ENCODE peak calls at places on chromosomes 6 and 20, in six cellular contexts. V is M059J; L is NCI-H82; Y is T-helper 2 cell; Q is stomach; A is stimulated activated CD4-positive, alpha-beta T cell treated with anti-CD3 and anti-CD28 coated beads, Interleukin-15, amount 100 ng/mL, for 1 hour. R is an unnamed sample.

GRCh38 chr6:153074761-153075160 is 56.3 kb downstream of the RGS17 start:
- DNase-seq in Y (no peak), Q (no peak), A (no peak), L (no peak), V (no peak), R (no peak)

GRCh38 chr6:78322068-78322845 is 545.1 kb upstream of the IRAK1BP1 start:
- DNase-seq in L (no peak), V (no peak), Q (no peak), Y (no peak), A (no peak), R (no peak)

GRCh38 chr6:39411465-39411864 is 89.0 kb upstream of the KCNK16 start:
- DNase-seq in L (no peak), V (peak), A (no peak), Y (no peak), Q (no peak), R (no peak)

GRCh38 chr20:38810926-38811325 is 5.4 kb downstream of the PPP1R16B start:
- DNase-seq in V (no peak), L (no peak), Q (no peak), A (no peak), Y (no peak), R (no peak)

GRCh38 chr6:122789862-122790739 is 1.0 kb downstream of the SMPDL3A start:
- DNase-seq in Y (no peak), L (peak), A (no peak), Q (no peak), V (peak), R (no peak)

GRCh38 chr6:170174771-170175643 is 115.9 kb downstream of the DLL1 start:
- DNase-seq in V (no peak), A (no peak), Y (no peak), Q (no peak), L (no peak), R (no peak)

GRCh38 chr6:149779644-149779963 is 30.1 kb downstream of the PCMT1 start:
- DNase-seq in A (no peak), Q (no peak), L (no peak), Y (no peak), V (no peak), R (no peak)

GRCh38 chr6:36985963-36986703 is at the start of gene MTCH1:
- DNase-seq in A (peak), Q (peak), L (peak), Y (peak), V (peak), R (peak)

GRCh38 chr6:39452306-39452705 is 129.8 kb upstream of the KCNK16 start:
- DNase-seq in A (no peak), L (no peak), Y (no peak), V (peak), Q (no peak), R (no peak)

GRCh38 chr20:35952480-35953410 is 1.6 kb downstream of the SCAND1 start:
- DNase-seq in Q (no peak), A (no peak), L (peak), V (peak), Y (no peak), R (no peak)

GRCh38 chr6:49524541-49524940 is 24.8 kb downstream of the GLYATL3 start:
- DNase-seq in Q (no peak), A (no peak), V (no peak), Y (no peak), L (no peak), R (no peak)

GRCh38 chr6:42388046-42388445 is 63.7 kb downstream of the TRERF1 start:
- DNase-seq in L (no peak), V (no peak), Q (no peak), Y (no peak), A (no peak), R (no peak)

GRCh38 chr6:15431762-15432495 is 186.1 kb downstream of the JARID2 start:
- DNase-seq in L (peak), A (no peak), Y (no peak), V (peak), Q (no peak), R (no peak)

GRCh38 chr6:73309784-73310502 is 44.1 kb downstream of the DPPA5 start:
- DNase-seq in A (peak), Y (peak), Q (peak), V (peak), L (peak), R (no peak)

GRCh38 chr6:168309997-168310396 is 9.6 kb downstream of the DACT2 start:
- DNase-seq in L (no peak), Y (no peak), Q (no peak), V (no peak), A (no peak), R (no peak)

GRCh38 chr6:117495873-117496272 is 13.4 kb downstream of the DCBLD1 start:
- DNase-seq in A (no peak), V (peak), Y (no peak), Q (no peak), L (no peak), R (no peak)

GRCh38 chr6:46491201-46491788 is at the start of gene RCAN2:
- DNase-seq in L (peak), V (peak), A (no peak), Y (no peak), Q (peak), R (no peak)

GRCh38 chr6:169993861-169994481 is 242.5 kb downstream of the ERMARD start:
- DNase-seq in Q (no peak), Y (no peak), L (no peak), V (no peak), A (no peak), R (no peak)

GRCh38 chr6:131226465-131226864 is 91.2 kb downstream of the AKAP7 start:
- DNase-seq in Q (no peak), L (peak), A (no peak), V (no peak), Y (no peak), R (no peak)

GRCh38 chr20:34111057-34111711 is 859 bp downstream of the EIF2S2 start:
- DNase-seq in V (peak), A (no peak), Y (no peak), Q (no peak), L (peak), R (no peak)

GRCh38 chr20:25294459-25295385 is 46.8 kb downstream of the PYGB start:
- DNase-seq in L (peak), Q (peak), V (peak), A (peak), Y (peak), R (peak)

GRCh38 chr6:33824461-33825154 is 20.8 kb upstream of the MLN start:
- DNase-seq in Y (no peak), L (no peak), Q (peak), A (no peak), V (peak), R (no peak)

GRCh38 chr6:31765910-31766794 is 3.7 kb downstream of the SAPCD1 start:
- DNase-seq in V (no peak), Q (no peak), A (no peak), Y (no peak), L (peak), R (no peak)

GRCh38 chr6:25874822-25875562 is 949 bp upstream of the SLC17A3 start:
- DNase-seq in V (no peak), L (no peak), Y (no peak), A (no peak), Q (no peak), R (no peak)

GRCh38 chr20:57400821-57401564 is 9.8 kb downstream of the RBM38 start:
- DNase-seq in A (no peak), L (no peak), Q (no peak), Y (no peak), V (no peak), R (no peak)

GRCh38 chr6:30983439-30983838 is at the start of gene MUC21:
- DNase-seq in A (no peak), V (no peak), Q (peak), L (no peak), Y (no peak), R (no peak)

GRCh38 chr20:53264604-53265003 is 292.4 kb downstream of the TSHZ2 start:
- DNase-seq in Y (no peak), L (no peak), A (no peak), V (no peak), Q (no peak), R (no peak)

GRCh38 chr6:126102358-126102757 is 116.0 kb downstream of the TRMT11 start:
- DNase-seq in L (no peak), V (no peak), Q (no peak), A (no peak), Y (no peak), R (no peak)

GRCh38 chr20:20211274-20211987 is 156.5 kb upstream of the INSM1 start:
- DNase-seq in Y (no peak), L (no peak), Q (no peak), V (peak), A (no peak), R (no peak)

GRCh38 chr6:1316482-1317220 is 4.8 kb downstream of the FOXQ1 start:
- DNase-seq in A (no peak), L (peak), Y (no peak), V (peak), Q (peak), R (no peak)

GRCh38 chr20:10271470-10272219 is 53.0 kb downstream of the SNAP25 start:
- DNase-seq in A (no peak), Q (no peak), Y (no peak), L (no peak), V (no peak), R (no peak)

GRCh38 chr20:15930324-15931305 is 642.6 kb downstream of the KIF16B start:
- DNase-seq in A (no peak), Y (no peak), Q (no peak), L (peak), V (peak), R (no peak)

GRCh38 chr20:58239216-58239615 is 10.8 kb upstream of the ANKRD60 start:
- DNase-seq in Q (no peak), Y (no peak), A (no peak), L (no peak), V (peak), R (no peak)

GRCh38 chr6:56359201-56359899 is 112.0 kb upstream of the COL21A1 start:
- DNase-seq in V (peak), Y (peak), Q (peak), L (peak), A (no peak), R (peak)

GRCh38 chr6:108735991-108736345 is 112.3 kb upstream of the ARMC2 start:
- DNase-seq in L (no peak), Q (peak), A (no peak), V (no peak), Y (no peak), R (no peak)

GRCh38 chr20:13243826-13244376 is 22.8 kb downstream of the ISM1 start:
- DNase-seq in L (no peak), Q (no peak), V (peak), A (no peak), Y (no peak), R (no peak)

GRCh38 chr20:57312138-57312537 is 17.5 kb upstream of the SPO11 start:
- DNase-seq in V (peak), Y (no peak), L (no peak), Q (no peak), A (no peak), R (no peak)

GRCh38 chr6:34616230-34616591 is 60.1 kb upstream of the SPDEF start:
- DNase-seq in V (no peak), L (no peak), Q (no peak), Y (no peak), A (no peak), R (no peak)

GRCh38 chr20:23059831-23060230 is 10.4 kb upstream of the THBD start:
- DNase-seq in Y (no peak), Q (no peak), L (no peak), A (no peak), V (peak), R (no peak)

R was measured in T follicular helper cell.